ENCODE peak calls at places on chromosomes 5 and 9, in five cellular contexts. Y, P, S, K and I are unnamed samples. For H3K4me1, the result is how much of the 10 kb centered on the place peaks cover.

GRCh38 chr5:132260051-132260450 is 2.6 kb downstream of the PDLIM4 start:
- DNase-seq in Y (no peak), P (no peak), S (no peak), K (no peak), I (peak)

GRCh38 chr9:107881625-107882300 is 392.2 kb upstream of the KLF4 start:
- DNase-seq in Y (no peak), P (no peak), S (no peak), K (no peak), I (no peak)

GRCh38 chr5:55276771-55277170 is 30.7 kb downstream of the DHX29 start:
- DNase-seq in Y (no peak), P (no peak), S (no peak), K (no peak), I (no peak)

GRCh38 chr9:107154766-107155165 is 128.3 kb upstream of the RAD23B start:
- DNase-seq in Y (no peak), P (no peak), S (no peak), K (no peak), I (no peak)

GRCh38 chr5:10563132-10563939 is 534 bp upstream of the ANKRD33B start:
- DNase-seq in Y (no peak), P (no peak), S (peak), K (peak), I (peak)

GRCh38 chr5:31131381-31131811 is 62.1 kb upstream of the CDH6 start:
- DNase-seq in Y (no peak), P (no peak), S (no peak), K (no peak), I (no peak)

GRCh38 chr5:73171495-73171894 is 1.5 kb upstream of the TMEM174 start:
- DNase-seq in Y (no peak), P (no peak), S (no peak), K (no peak), I (no peak)

GRCh38 chr9:87535817-87536539 is 38.3 kb downstream of the DAPK1 start:
- DNase-seq in Y (no peak), P (no peak), S (no peak), K (no peak), I (no peak)

GRCh38 chr9:88076286-88077070 is 61.8 kb downstream of the SPATA31C2 start:
- DNase-seq in Y (peak), P (peak), S (peak), K (peak), I (peak)

GRCh38 chr9:123942542-123942941 is 12.6 kb upstream of the DENND1A start:
- DNase-seq in Y (peak), P (no peak), S (peak), K (peak), I (peak)

GRCh38 chr5:81638471-81638870 is 112.4 kb downstream of the SSBP2 start:
- DNase-seq in Y (no peak), P (no peak), S (no peak), K (no peak), I (no peak)

GRCh38 chr5:35092703-35093102 is 45.0 kb upstream of the AGXT2 start:
- DNase-seq in Y (no peak), P (no peak), S (no peak), K (no peak), I (no peak)

GRCh38 chr5:57302643-57303042 is 128.8 kb downstream of the GPBP1 start:
- DNase-seq in Y (no peak), P (no peak), S (no peak), K (no peak), I (no peak)

GRCh38 chr5:82160948-82161347 is 117.2 kb downstream of the RPS23 start:
- DNase-seq in Y (no peak), P (no peak), S (no peak), K (no peak), I (no peak)

GRCh38 chr5:143233020-143233419 is 170.5 kb downstream of the NR3C1 start:
- DNase-seq in Y (no peak), P (no peak), S (no peak), K (no peak), I (no peak)

DNA sequence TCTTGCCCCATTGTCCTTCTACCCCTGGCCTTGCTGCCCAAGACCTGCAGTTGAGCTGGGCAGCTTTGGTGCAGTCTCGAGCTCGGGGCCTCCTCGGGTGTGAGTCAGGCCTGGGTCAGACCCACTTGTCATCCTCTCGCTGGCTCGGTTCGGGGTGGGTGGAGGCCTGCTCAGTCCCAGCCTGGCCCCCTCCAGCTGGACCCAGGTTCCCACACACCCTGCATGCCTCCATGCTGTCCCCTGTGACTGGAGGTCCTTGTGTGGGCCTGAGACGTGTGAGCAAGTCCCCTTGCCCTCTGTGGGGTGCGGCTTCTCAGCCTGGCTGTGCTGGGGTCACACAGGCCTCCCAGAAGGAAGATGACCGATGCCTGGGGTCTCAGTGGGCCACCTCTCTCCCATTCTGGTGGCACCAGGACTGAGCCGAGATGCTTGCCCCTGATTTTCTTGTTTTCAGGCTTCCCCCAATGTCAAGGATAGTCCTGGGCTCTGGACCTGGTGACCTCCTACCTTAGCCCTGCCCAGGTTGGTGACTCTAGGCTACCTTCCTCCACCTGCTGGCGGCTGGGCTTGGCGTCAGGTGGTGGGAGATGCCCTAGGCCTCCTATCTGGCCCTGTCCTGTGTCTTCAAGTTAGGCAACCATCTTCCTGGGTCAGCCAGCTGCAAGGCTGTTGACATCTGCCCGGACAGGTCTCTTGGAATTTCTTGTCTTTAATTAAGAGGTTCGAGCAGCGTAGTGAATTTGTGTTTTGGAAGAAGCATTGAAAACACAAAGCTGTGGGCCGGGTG is 15.1 kb downstream of the WNK2 start:
- DNase-seq in Y (no peak), P (no peak), S (peak), K (peak), I (peak)
- H3K4me1 ChIP-seq in Y (under half), P (under half), S (half or more), K (under half), I (under half)

GRCh38 chr5:142104491-142104890 is 4.1 kb upstream of the NDFIP1 start:
- DNase-seq in Y (peak), P (no peak), S (no peak), K (no peak), I (no peak)
- H3K4me1 ChIP-seq in Y (under half), P (under half), S (under half), K (under half), I (under half)

DNA sequence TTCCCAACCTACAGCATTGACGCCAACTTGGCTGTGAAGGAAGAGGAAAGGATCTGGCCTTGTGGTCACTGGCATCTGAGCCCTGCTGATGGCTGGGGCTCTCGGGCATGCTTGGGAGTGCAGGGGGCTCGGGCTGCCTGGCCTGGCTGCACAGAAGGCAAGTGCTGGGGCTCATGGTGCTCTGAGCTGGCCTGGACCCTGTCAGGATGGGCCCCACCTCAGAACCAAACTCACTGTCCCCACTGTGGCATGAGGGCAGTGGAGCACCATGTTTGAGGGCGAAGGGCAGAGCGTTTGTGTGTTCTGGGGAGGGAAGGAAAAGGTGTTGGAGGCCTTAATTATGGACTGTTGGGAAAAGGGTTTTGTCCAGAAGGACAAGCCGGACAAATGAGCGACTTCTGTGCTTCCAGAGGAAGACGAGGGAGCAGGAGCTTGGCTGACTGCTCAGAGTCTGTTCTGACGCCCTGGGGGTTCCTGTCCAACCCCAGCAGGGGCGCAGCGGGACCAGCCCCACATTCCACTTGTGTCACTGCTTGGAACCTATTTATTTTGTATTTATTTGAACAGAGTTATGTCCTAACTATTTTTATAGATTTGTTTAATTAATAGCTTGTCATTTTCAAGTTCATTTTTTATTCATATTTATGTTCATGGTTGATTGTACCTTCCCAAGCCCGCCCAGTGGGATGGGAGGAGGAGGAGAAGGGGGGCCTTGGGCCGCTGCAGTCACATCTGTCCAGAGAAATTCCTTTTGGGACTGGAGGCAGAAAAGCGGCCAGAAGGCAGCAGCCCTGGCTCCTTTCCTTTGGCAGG is 19.4 kb downstream of the PTGES2 start:
- DNase-seq in Y (no peak), P (no peak), S (peak), K (no peak), I (no peak)
- H3K4me1 ChIP-seq in Y (under half), P (under half), S (under half), K (under half), I (under half)

DNA sequence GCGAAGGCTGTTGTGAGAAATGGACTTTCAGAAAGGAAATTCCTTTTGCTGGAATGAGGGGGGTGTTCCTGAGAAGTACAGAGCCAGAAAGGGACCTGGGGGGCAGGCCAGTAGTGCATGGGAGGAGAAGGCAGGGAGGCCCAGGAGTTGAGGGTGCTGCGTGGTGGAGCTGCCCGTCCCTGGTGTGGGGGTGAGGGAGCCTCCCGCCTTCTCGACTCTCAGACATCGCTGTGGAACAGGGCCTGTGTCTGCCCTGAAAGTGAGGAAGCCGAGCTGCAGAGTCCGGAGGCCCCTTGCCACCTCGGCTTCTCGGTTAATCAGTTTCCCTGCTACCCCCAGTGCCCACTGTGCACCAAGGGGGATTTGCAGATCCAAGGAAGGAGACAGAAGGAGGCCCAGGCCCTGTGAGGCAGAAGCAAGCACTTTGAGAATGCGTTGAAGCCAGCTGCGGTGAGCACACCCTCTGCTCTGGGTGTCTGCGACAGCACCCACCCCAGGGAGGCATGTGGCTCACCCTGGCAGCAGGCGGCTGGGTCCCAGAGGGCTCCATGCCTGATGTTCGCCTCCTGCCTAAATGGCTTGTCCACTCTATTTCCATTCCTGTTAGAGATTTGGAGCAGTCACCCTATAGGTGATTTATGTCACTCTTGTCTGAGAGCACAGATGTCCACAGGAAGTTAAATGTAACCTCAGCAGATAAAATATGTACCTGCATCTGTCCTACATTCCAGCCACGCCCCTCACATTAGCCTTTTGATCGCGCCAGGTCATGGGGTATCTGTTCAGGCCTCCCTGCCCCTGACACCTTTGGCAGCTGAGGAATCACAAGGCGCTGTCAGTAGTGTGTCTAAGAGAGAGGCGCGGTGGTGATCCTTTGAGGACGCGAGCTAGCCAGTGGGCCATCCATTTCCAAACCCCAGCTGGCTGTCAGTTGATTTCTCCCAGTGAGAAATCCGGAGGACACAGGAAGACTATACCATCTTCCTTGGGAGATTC is 28.3 kb downstream of the PTGES2 start:
- DNase-seq in Y (peak), P (peak), S (peak), K (peak), I (no peak)
- H3K4me1 ChIP-seq in Y (under half), P (under half), S (half or more), K (under half), I (under half)